ENCODE peak calls at places on chromosomes 11 and 22, in four cellular contexts. J is KBM-7, Y is Peyer's patch, T is anterior cingulate cortex. P is an unnamed sample.

GRCh38 chr11:120028181-120028935 is 109.6 kb downstream of the TRIM29 start:
- DNase-seq in J (no peak), Y (no peak), T (no peak), P (no peak)

GRCh38 chr11:71988050-71988449 is 10.7 kb upstream of the IL18BP start:
- DNase-seq in J (no peak), Y (no peak), T (no peak), P (no peak)

GRCh38 chr11:3840289-3840869 is 380 bp downstream of the RHOG start:
- DNase-seq in J (peak), Y (no peak), T (no peak), P (no peak)

GRCh38 chr11:134144744-134145143 is 75.9 kb downstream of the JAM3 start:
- DNase-seq in J (no peak), Y (no peak), T (no peak), P (no peak)

GRCh38 chr11:12195773-12196172 is 85.4 kb downstream of the MICAL2 start:
- DNase-seq in J (no peak), Y (peak), T (no peak), P (no peak)

GRCh38 chr22:44828193-44828592 is 75.8 kb downstream of the ARHGAP8 start:
- DNase-seq in J (peak), Y (no peak), T (no peak), P (no peak)

GRCh38 chr22:41197808-41198585 is 7.1 kb upstream of the L3MBTL2 start:
- DNase-seq in J (peak), Y (peak), T (no peak), P (no peak)

GRCh38 chr22:42169055-42169469 is 38.5 kb upstream of the CYP2D6 start:
- DNase-seq in J (peak), Y (peak), T (peak), P (peak)

GRCh38 chr11:128587415-128587814 is at the start of gene ETS1:
- DNase-seq in J (no peak), Y (no peak), T (no peak), P (no peak)

GRCh38 chr11:10818594-10818993 is 9.9 kb upstream of the EIF4G2 start:
- DNase-seq in J (no peak), Y (no peak), T (no peak), P (no peak)

P was measured in sciatic nerve.